ENCODE peak calls at places on chromosome 10, in nine cellular contexts. N, Z, J, F, K, Q, I, M and E are unnamed samples.
A peak's percentile ranks its signal among the peaks of the same experiment; 100 is the strongest.

GRCh38 chr10:86899670-86900276 is 57.6 kb downstream of the MMRN2 start:
- DNase-seq in N (no peak), Z (no peak), J (peak; percentile 81), F (peak; percentile 56), K (peak; percentile 59), Q (peak; percentile 58), I (peak; percentile 75), M (peak; percentile 31), E (peak; percentile 5)

GRCh38 chr10:16509996-16510395 is 11.7 kb downstream of the C1QL3 start:
- DNase-seq in N (no peak), Z (no peak), J (no peak), F (no peak), K (no peak), Q (no peak), I (no peak), M (no peak), E (no peak)

GRCh38 chr10:118394557-118395194 is 52.6 kb upstream of the FAM204A start:
- DNase-seq in N (no peak), Z (no peak), J (no peak), F (no peak), K (no peak), Q (no peak), I (no peak), M (no peak), E (no peak)

GRCh38 chr10:28776519-28776918 is 99.2 kb downstream of the BAMBI start:
- DNase-seq in N (no peak), Z (no peak), J (no peak), F (no peak), K (no peak), Q (no peak), I (no peak), M (no peak), E (no peak)

GRCh38 chr10:76286536-76286935 is 855.1 kb downstream of the LRMDA start:
- DNase-seq in N (no peak), Z (no peak), J (no peak), F (no peak), K (no peak), Q (no peak), I (no peak), M (no peak), E (no peak)

GRCh38 chr10:114905450-114905849 is 32.5 kb upstream of the TRUB1 start:
- DNase-seq in N (no peak), Z (no peak), J (no peak), F (no peak), K (peak; percentile 50), Q (no peak), I (peak; percentile 11), M (no peak), E (no peak)

GRCh38 chr10:26839966-26840627 is 20.7 kb downstream of the ABI1 start:
- DNase-seq in N (no peak), Z (no peak), J (no peak), F (no peak), K (no peak), Q (no peak), I (no peak), M (no peak), E (no peak)

GRCh38 chr10:30079423-30079822 is 20.0 kb upstream of the JCAD start:
- DNase-seq in N (no peak), Z (no peak), J (no peak), F (no peak), K (no peak), Q (no peak), I (no peak), M (no peak), E (no peak)

GRCh38 chr10:112773783-112774182 is 176.3 kb upstream of the TCF7L2 start:
- DNase-seq in N (no peak), Z (no peak), J (no peak), F (no peak), K (no peak), Q (no peak), I (no peak), M (no peak), E (no peak)

GRCh38 chr10:80596391-80597257 is 58.9 kb downstream of the SH2D4B start:
- DNase-seq in N (no peak), Z (peak; percentile 52), J (no peak), F (no peak), K (peak; percentile 55), Q (no peak), I (peak; percentile 57), M (no peak), E (peak; percentile 6)

GRCh38 chr10:125159932-125160855 is at the start of gene CTBP2:
- DNase-seq in N (peak; percentile 92), Z (peak; percentile 66), J (peak; percentile 65), F (peak; percentile 78), K (peak; percentile 56), Q (no peak), I (peak; percentile 85), M (peak; percentile 64), E (peak; percentile 29)

GRCh38 chr10:1114355-1115261 is 58.4 kb downstream of the WDR37 start:
- DNase-seq in N (no peak), Z (no peak), J (no peak), F (no peak), K (no peak), Q (no peak), I (peak; percentile 15), M (no peak), E (no peak)

GRCh38 chr10:87734987-87735827 is 75.5 kb downstream of the PAPSS2 start:
- DNase-seq in N (no peak), Z (no peak), J (peak; percentile 35), F (peak; percentile 51), K (peak; percentile 50), Q (no peak), I (peak; percentile 93), M (no peak), E (no peak)

GRCh38 chr10:130807721-130808120 is 503.8 kb downstream of the TCERG1L start:
- DNase-seq in N (no peak), Z (no peak), J (no peak), F (no peak), K (no peak), Q (no peak), I (no peak), M (no peak), E (no peak)

GRCh38 chr10:59276928-59277327 is 85.4 kb downstream of the FAM13C start:
- DNase-seq in N (no peak), Z (no peak), J (no peak), F (no peak), K (no peak), Q (no peak), I (no peak), M (no peak), E (no peak)

DNA sequence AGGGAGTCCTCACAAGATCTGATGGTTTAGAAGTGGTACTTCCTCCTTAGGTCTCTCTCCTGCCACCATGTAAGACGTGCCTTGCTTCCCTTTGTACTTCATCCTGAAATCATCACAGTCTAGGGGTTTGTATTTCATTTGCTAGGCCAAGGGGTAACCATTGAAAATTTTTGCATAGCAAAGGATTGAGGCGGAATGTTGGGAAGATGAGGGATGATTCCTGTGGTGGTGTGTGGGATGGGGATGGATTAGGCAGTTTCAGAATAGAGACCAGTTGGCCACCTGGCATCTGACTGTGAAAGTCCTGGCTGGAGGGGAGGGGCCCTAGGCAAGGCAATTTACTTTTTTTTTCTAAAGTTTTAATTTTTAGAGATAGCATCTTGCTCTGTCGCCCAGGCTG is 222.9 kb downstream of the CAMK1D start:
- DNase-seq in N (no peak), Z (no peak), J (no peak), F (no peak), K (no peak), Q (no peak), I (no peak), M (no peak), E (no peak)
- TF ChIP-seq CTCF in N (no peak), Z (no peak), J (no peak), F (no peak), K (no peak), Q (no peak), I (no peak), M (no peak), E (no peak)

DNA sequence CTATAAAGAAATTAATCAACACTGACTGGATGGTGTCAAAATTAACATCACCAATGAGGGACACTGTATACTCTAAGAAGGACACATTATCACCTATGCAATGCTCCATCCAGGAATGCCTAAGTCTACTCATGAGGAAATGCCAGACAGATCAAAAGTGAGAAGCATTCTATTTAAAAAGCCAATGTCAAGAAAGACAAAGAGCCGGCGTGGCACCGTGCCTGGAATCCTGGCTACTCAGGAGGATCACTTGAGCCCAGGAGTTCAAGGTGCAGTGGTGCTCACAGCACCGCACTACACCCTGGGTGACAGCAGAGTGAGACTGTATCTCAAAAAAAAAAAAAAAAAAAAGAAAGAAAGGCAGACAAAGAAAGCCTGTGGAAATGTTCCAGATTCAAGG is 45.5 kb upstream of the ANAPC16 start:
- DNase-seq in N (no peak), Z (peak; percentile 88), J (no peak), F (no peak), K (peak; percentile 35), Q (no peak), I (no peak), M (no peak), E (no peak)
- H3K27ac ChIP-seq in N (peak overlapping the region; percentile 59), Z (peak overlapping the region; percentile 48), J (no peak overlapping the region), F (no peak overlapping the region), K (peak overlapping the region; percentile 98), Q (no peak overlapping the region), I (no peak overlapping the region), M (no peak overlapping the region), E (no peak overlapping the region)

GRCh38 chr10:79259834-79260233 is 87.4 kb upstream of the PPIF start:
- DNase-seq in N (no peak), Z (no peak), J (no peak), F (no peak), K (no peak), Q (no peak), I (no peak), M (no peak), E (no peak)

GRCh38 chr10:79258894-79259293 is 88.4 kb upstream of the PPIF start:
- DNase-seq in N (no peak), Z (no peak), J (no peak), F (no peak), K (no peak), Q (no peak), I (no peak), M (no peak), E (no peak)

GRCh38 chr10:79262959-79263746 is 84.1 kb upstream of the PPIF start:
- DNase-seq in N (peak; percentile 47), Z (no peak), J (no peak), F (no peak), K (no peak), Q (no peak), I (no peak), M (no peak), E (no peak)

GRCh38 chr10:79262131-79262530 is 85.1 kb upstream of the PPIF start:
- DNase-seq in N (no peak), Z (no peak), J (no peak), F (no peak), K (no peak), Q (no peak), I (no peak), M (no peak), E (no peak)

GRCh38 chr10:79260803-79261740 is 86.2 kb upstream of the PPIF start:
- DNase-seq in N (peak; percentile 67), Z (no peak), J (no peak), F (peak; percentile 72), K (no peak), Q (no peak), I (peak; percentile 64), M (no peak), E (no peak)
- TF ChIP-seq CTCF in N (no peak), Z (no peak), J (no peak), F (no peak), K (no peak), Q (no peak), I (no peak), M (no peak), E (no peak)

GRCh38 chr10:101065479-101066145 is 3.8 kb downstream of the KAZALD1 start:
- DNase-seq in N (no peak), Z (no peak), J (no peak), F (no peak), K (no peak), Q (no peak), I (no peak), M (no peak), E (no peak)
- H3K27ac ChIP-seq in N (peak overlapping the region; percentile 82), Z (peak overlapping the region; percentile 76), J (peak overlapping the region; percentile 87), F (no peak overlapping the region), K (peak overlapping the region; percentile 87), Q (peak overlapping the region; percentile 78), I (no peak overlapping the region), M (no peak overlapping the region), E (no peak overlapping the region)